ENCODE peak calls at places on chromosomes 7 and 10, in four cellular contexts. Z is mucosa of descending colon, T is GM04504, F is NCI-H524 treated with DMSO at 0.1 percent for 48 hours. G is an unnamed sample.

GRCh38 chr10:82961864-82962263 is 1086.9 kb downstream of the NRG3 start:
- DNase-seq in F (no peak), Z (no peak), T (no peak), G (no peak)

GRCh38 chr10:80493482-80494021 is 39.4 kb downstream of the TSPAN14 start:
- DNase-seq in T (peak; percentile 41), F (no peak), Z (no peak), G (no peak)

GRCh38 chr7:74453321-74454011 is at the start of gene GTF2IRD1:
- DNase-seq in Z (peak; percentile 82), F (peak; percentile 38), T (no peak), G (peak; percentile 73)

GRCh38 chr7:31633894-31634494 is 53.0 kb upstream of the PPP1R17 start:
- DNase-seq in T (peak; percentile 20), F (peak; percentile 20), Z (peak; percentile 48), G (peak; percentile 39)

GRCh38 chr7:25656581-25657026 is 428.3 kb upstream of the NPVF start:
- DNase-seq in Z (no peak), T (peak; percentile 28), F (no peak), G (no peak)

GRCh38 chr7:134891262-134892001 is 94.9 kb upstream of the AGBL3 start:
- DNase-seq in Z (peak; percentile 37), T (peak; percentile 79), F (peak; percentile 75), G (peak; percentile 92)

GRCh38 chr10:124256151-124256550 is 162.6 kb downstream of the OAT start:
- DNase-seq in T (no peak), F (no peak), Z (no peak), G (no peak)

GRCh38 chr7:17097668-17098297 is 200.7 kb upstream of the AHR start:
- DNase-seq in Z (no peak), F (no peak), T (no peak), G (peak; percentile 10)